ENCODE peak calls at places on chromosome X, in seven cellular contexts. G is SHP77, S is amniotic stem cell, O is NCI-H460, E is myocyte, I is gastrocnemius medialis, M is left lung. Q is an unnamed sample.

GRCh38 chrX:74351760-74352159 is 47.8 kb downstream of the ZCCHC13 start:
- DNase-seq in G (no peak), S (no peak), O (no peak), E (no peak), I (no peak), M (no peak), Q (no peak)

GRCh38 chrX:368811-369562 is 17.7 kb downstream of the PPP2R3B start:
- DNase-seq in G (no peak), S (no peak), O (no peak), E (peak; percentile 94), I (peak; percentile 72), M (no peak), Q (no peak)

GRCh38 chrX:45352588-45352987 is 151.9 kb upstream of the DIPK2B start:
- DNase-seq in G (no peak), S (no peak), O (no peak), E (no peak), I (no peak), M (no peak), Q (no peak)

GRCh38 chrX:125203379-125203736 is 116.3 kb upstream of the TEX13C start:
- DNase-seq in G (no peak), S (no peak), O (no peak), E (no peak), I (no peak), M (peak; percentile 76), Q (no peak)

GRCh38 chrX:64570204-64570603 is 175.0 kb upstream of the MTMR8 start:
- DNase-seq in G (no peak), S (no peak), O (no peak), E (no peak), I (no peak), M (no peak), Q (no peak)

GRCh38 chrX:34559325-34559724 is 97.8 kb downstream of the TMEM47 start:
- DNase-seq in G (no peak), S (no peak), O (peak; percentile 4), E (no peak), I (no peak), M (no peak), Q (peak; percentile 13)

GRCh38 chrX:70132877-70133302 is 357 bp upstream of the IGBP1 start:
- DNase-seq in G (no peak), S (no peak), O (peak; percentile 4), E (no peak), I (no peak), M (no peak), Q (no peak)

GRCh38 chrX:20585782-20586181 is 319.1 kb upstream of the RPS6KA3 start:
- DNase-seq in G (no peak), S (no peak), O (no peak), E (no peak), I (no peak), M (no peak), Q (no peak)

GRCh38 chrX:24890677-24891076 is 125.1 kb downstream of the ARX start:
- DNase-seq in G (peak; percentile 0), S (no peak), O (no peak), E (no peak), I (no peak), M (no peak), Q (no peak)

GRCh38 chrX:71906133-71906532 is 4.5 kb upstream of the NHSL2 start:
- DNase-seq in G (no peak), S (no peak), O (no peak), E (no peak), I (no peak), M (no peak), Q (no peak)

GRCh38 chrX:51420610-51421009 is 75.8 kb downstream of the NUDT11 start:
- DNase-seq in G (peak; percentile 4), S (peak; percentile 47), O (peak; percentile 30), E (peak; percentile 55), I (no peak), M (no peak), Q (peak; percentile 24)

GRCh38 chrX:154019061-154019621 is 561 bp downstream of the IRAK1 start:
- DNase-seq in G (no peak), S (no peak), O (no peak), E (no peak), I (no peak), M (no peak), Q (no peak)

GRCh38 chrX:127621780-127622179 is 430.4 kb downstream of the ACTRT1 start:
- DNase-seq in G (no peak), S (no peak), O (no peak), E (no peak), I (no peak), M (no peak), Q (no peak)

GRCh38 chrX:139112432-139112831 is 400.9 kb upstream of the FGF13 start:
- DNase-seq in G (no peak), S (no peak), O (no peak), E (peak; percentile 41), I (no peak), M (no peak), Q (peak; percentile 46)

GRCh38 chrX:152733261-152733975 is at the start of the genes CSAG1 and MAGEA12:
- DNase-seq in G (peak; percentile 74), S (no peak), O (no peak), E (no peak), I (no peak), M (no peak), Q (no peak)

GRCh38 chrX:54825716-54826428 is 18.3 kb downstream of the MAGED2 start:
- DNase-seq in G (peak; percentile 15), S (no peak), O (no peak), E (no peak), I (no peak), M (no peak), Q (no peak)

GRCh38 chrX:110201799-110202198 is 116.1 kb downstream of the AMMECR1 start:
- DNase-seq in G (no peak), S (no peak), O (no peak), E (no peak), I (no peak), M (no peak), Q (no peak)